ENCODE peak calls at places on chromosome 19, in four cellular contexts. L is heart left ventricle, V is SK-N-SH, W is left lung. Z is an unnamed sample.

GRCh38 chr19:28244966-28245365 is 968.0 kb downstream of the UQCRFS1 start:
- DNase-seq in L (no peak), V (no peak), W (no peak), Z (no peak)

GRCh38 chr19:47026156-47026555 is 6.5 kb downstream of the NPAS1 start:
- DNase-seq in L (no peak), V (no peak), W (no peak), Z (no peak)

GRCh38 chr19:35549174-35549788 is 3.9 kb downstream of the TMEM147 start:
- DNase-seq in L (peak; percentile 52), V (peak; percentile 83), W (no peak), Z (no peak)

GRCh38 chr19:35248310-35249145 is at the start of gene LSR:
- DNase-seq in L (peak; percentile 58), V (no peak), W (peak; percentile 91), Z (peak; percentile 47)

GRCh38 chr19:13155472-13156284 is 5.5 kb downstream of the IER2 start:
- DNase-seq in L (peak; percentile 91), V (peak; percentile 63), W (peak; percentile 94), Z (peak; percentile 88)

GRCh38 chr19:30222993-30223865 is 149.0 kb upstream of the ZNF536 start:
- DNase-seq in L (no peak), V (no peak), W (no peak), Z (no peak)

GRCh38 chr19:28737021-28737525 is 475.9 kb downstream of the UQCRFS1 start:
- DNase-seq in L (no peak), V (no peak), W (no peak), Z (no peak)

GRCh38 chr19:31264379-31264778 is 84.9 kb downstream of the TSHZ3 start:
- DNase-seq in L (no peak), V (no peak), W (no peak), Z (no peak)

GRCh38 chr19:42397315-42398166 is 7.4 kb upstream of the CNFN start:
- DNase-seq in L (no peak), V (no peak), W (no peak), Z (no peak)

GRCh38 chr19:44644391-44645016 is 794 bp downstream of the PVR start:
- DNase-seq in L (no peak), V (peak; percentile 79), W (no peak), Z (peak; percentile 36)

GRCh38 chr19:35446194-35446593 is 1.9 kb upstream of the FFAR2 start:
- DNase-seq in L (no peak), V (no peak), W (no peak), Z (no peak)

GRCh38 chr19:56660381-56661105 is 11.0 kb downstream of the ZNF835 start:
- DNase-seq in L (peak; percentile 17), V (peak; percentile 66), W (peak; percentile 77), Z (peak; percentile 31)

GRCh38 chr19:14731200-14731599 is 41.4 kb downstream of the ZNF333 start:
- DNase-seq in L (no peak), V (no peak), W (no peak), Z (no peak)

GRCh38 chr19:1410136-1410786 is 2.9 kb downstream of the DAZAP1 start:
- DNase-seq in L (no peak), V (no peak), W (peak; percentile 74), Z (no peak)

GRCh38 chr19:44611812-44612295 is 1.5 kb upstream of the IGSF23 start:
- DNase-seq in L (no peak), V (no peak), W (no peak), Z (no peak)

GRCh38 chr19:14091885-14092462 is 1.4 kb upstream of the SAMD1 start:
- DNase-seq in L (no peak), V (no peak), W (no peak), Z (no peak)

GRCh38 chr19:32407004-32407992 is 1.7 kb downstream of the DPY19L3 start:
- DNase-seq in L (no peak), V (peak; percentile 36), W (no peak), Z (peak; percentile 63)

GRCh38 chr19:13085673-13086072 is 17.0 kb downstream of the LYL1 start:
- DNase-seq in L (no peak), V (no peak), W (no peak), Z (no peak)

GRCh38 chr19:1649706-1650626 is 2.4 kb downstream of the TCF3 start:
- DNase-seq in L (no peak), V (no peak), W (peak; percentile 54), Z (no peak)

GRCh38 chr19:29945433-29945832 is 3.4 kb downstream of the URI1 start:
- DNase-seq in L (no peak), V (no peak), W (no peak), Z (no peak)

GRCh38 chr19:45049073-45049736 is 10.4 kb downstream of the CLASRP start:
- DNase-seq in L (no peak), V (no peak), W (no peak), Z (peak; percentile 63)

GRCh38 chr19:34323433-34324204 is 41.4 kb upstream of the GPI start:
- DNase-seq in L (no peak), V (no peak), W (no peak), Z (no peak)

GRCh38 chr19:1568320-1569019 is at the start of gene MEX3D:
- DNase-seq in L (peak; percentile 79), V (peak; percentile 100), W (peak; percentile 92), Z (peak; percentile 85)

GRCh38 chr19:33468361-33469170 is 53.0 kb downstream of the PEPD start:
- DNase-seq in L (no peak), V (no peak), W (peak; percentile 66), Z (no peak)

GRCh38 chr19:35509018-35509652 is 4.3 kb downstream of the DMKN start:
- DNase-seq in L (no peak), V (no peak), W (peak; percentile 90), Z (no peak)

GRCh38 chr19:36113895-36114762 is 546 bp downstream of the POLR2I start:
- DNase-seq in L (peak; percentile 23), V (peak; percentile 65), W (peak; percentile 83), Z (no peak)

GRCh38 chr19:55390461-55390880 is 4.7 kb downstream of the RPL28 start:
- DNase-seq in L (no peak), V (no peak), W (no peak), Z (no peak)

GRCh38 chr19:13002389-13002898 is 7.2 kb downstream of the NFIX start:
- DNase-seq in L (peak; percentile 39), V (peak; percentile 41), W (no peak), Z (peak; percentile 92)

GRCh38 chr19:45125360-45125759 is 32.4 kb downstream of the PPP1R37 start:
- DNase-seq in L (no peak), V (no peak), W (no peak), Z (no peak)

GRCh38 chr19:3192228-3192635 is 6.5 kb downstream of the NCLN start:
- DNase-seq in L (no peak), V (no peak), W (peak; percentile 81), Z (no peak)

GRCh38 chr19:17214531-17215124 is 529 bp upstream of the USE1 start:
- DNase-seq in L (no peak), V (peak; percentile 62), W (no peak), Z (no peak)

GRCh38 chr19:18416778-18417249 is 2.4 kb upstream of the SSBP4 start:
- DNase-seq in L (peak; percentile 95), V (peak; percentile 92), W (peak; percentile 95), Z (peak; percentile 90)

GRCh38 chr19:17121736-17122293 is 46.2 kb downstream of the MYO9B start:
- DNase-seq in L (no peak), V (no peak), W (no peak), Z (no peak)

GRCh38 chr19:46813570-46814358 is 25.4 kb upstream of the SLC1A5 start:
- DNase-seq in L (peak; percentile 66), V (no peak), W (peak; percentile 84), Z (peak; percentile 56)

GRCh38 chr19:802888-803561 is 5.8 kb downstream of the PTBP1 start:
- DNase-seq in L (peak; percentile 21), V (no peak), W (no peak), Z (peak; percentile 54)

DNA sequence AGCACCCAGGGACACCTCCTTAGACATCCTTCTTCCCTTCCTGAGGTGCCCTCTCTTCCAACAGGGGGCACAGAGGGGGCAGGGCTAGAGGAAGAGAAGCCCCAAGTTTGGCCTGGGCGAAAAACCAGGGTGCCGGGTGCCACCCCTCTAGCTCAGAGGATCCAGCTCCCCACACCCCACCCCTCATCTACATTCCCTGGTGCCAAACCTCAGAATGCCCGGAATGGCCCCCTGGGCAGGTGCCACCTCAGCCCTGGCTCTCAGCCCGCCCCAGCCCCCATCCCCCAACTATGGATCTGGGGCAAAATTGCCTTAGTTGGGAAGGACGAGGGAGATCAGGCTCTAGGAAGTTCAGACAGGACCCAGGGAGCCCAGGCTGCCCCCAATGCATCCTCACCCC is 2.0 kb downstream of the CNN1 start:
- DNase-seq in L (no peak), V (no peak), W (no peak), Z (no peak)
- H3K4me1 ChIP-seq in L (peaks cover 29% of the 10 kb centered on the region), V (peaks cover 11% of the 10 kb centered on the region), W (no peaks in the 10 kb centered on the region), Z (no peaks in the 10 kb centered on the region)

GRCh38 chr19:8552810-8553209 is 24.4 kb downstream of the MYO1F start:
- DNase-seq in L (no peak), V (peak; percentile 79), W (no peak), Z (no peak)
- H3K4me3 ChIP-seq in L (no peak overlapping the region), V (no peak overlapping the region), W (no peak overlapping the region), Z (no peak overlapping the region)

DNA sequence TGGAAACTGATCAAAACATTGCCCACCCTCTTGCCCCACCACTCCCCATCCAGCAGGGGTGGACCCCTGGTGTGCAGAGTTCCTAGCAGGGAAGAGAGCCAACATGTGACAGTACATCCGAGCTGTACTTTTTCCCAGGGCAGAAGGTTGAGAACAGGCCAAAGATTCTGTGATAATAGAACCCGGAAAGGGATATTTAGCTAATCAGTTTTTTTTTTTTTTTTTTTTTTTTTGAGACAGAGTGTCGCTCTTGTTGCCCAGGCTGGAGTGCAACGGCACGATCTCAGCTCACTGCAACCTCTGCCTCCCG is 8.7 kb downstream of the RRAS start:
- DNase-seq in L (no peak), V (peak; percentile 79), W (no peak), Z (no peak)
- H3K27ac ChIP-seq in L (no peak overlapping the region), V (peak overlapping the region; percentile 11), W (peak overlapping the region; percentile 18), Z (no peak overlapping the region)

GRCh38 chr19:53308339-53308811 is 25.2 kb upstream of the ZNF845 start:
- DNase-seq in L (no peak), V (peak; percentile 85), W (peak; percentile 78), Z (no peak)
- H3K4me1 ChIP-seq in L (peaks cover 5% of the 10 kb centered on the region), V (peaks cover 3% of the 10 kb centered on the region), W (no peaks in the 10 kb centered on the region), Z (no peaks in the 10 kb centered on the region)

DNA sequence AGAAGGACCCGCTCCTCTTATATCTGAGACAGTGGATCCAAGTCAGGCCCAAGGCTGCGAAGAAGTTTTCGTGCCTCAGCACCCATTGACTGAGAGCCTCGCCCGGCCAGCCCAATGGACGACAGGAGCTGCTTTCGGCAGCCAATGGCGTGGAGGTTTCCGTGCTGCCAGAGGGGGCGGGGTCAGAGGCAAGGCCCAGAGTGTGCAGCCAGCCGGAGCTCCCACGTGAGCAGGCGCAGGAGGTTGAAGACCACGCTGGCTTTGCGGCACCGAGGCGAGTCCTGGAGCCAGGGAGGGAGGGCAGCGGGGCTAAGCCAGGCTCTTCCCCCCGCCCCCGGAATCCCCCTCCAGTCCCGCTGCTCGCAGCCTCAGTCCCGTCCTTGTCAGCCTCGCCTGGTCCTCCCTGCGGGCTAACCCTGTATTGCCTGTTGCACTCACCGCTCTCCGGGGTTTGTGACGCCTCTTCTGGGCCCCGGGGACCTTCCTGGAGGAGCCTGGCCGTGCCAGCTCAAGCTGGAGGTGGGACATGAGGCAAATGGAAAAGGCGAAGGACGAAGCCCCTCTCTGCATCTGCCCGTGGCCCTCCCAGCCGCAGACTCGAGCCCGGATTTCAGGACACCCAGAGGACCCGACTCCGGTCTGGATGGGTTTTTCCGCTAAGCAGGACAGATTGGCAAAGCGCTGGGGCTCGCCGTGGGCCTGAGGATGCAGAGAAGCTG is 1.5 kb downstream of the IFNL4 start:
- DNase-seq in L (no peak), V (no peak), W (peak; percentile 81), Z (peak; percentile 42)
- H3K4me3 ChIP-seq in L (peak overlapping the region; percentile 18), V (no peak overlapping the region), W (no peak overlapping the region), Z (peak overlapping the region; percentile 11)